ENCODE peak calls at places on chromosomes 12 and 14, in five cellular contexts. One of them, this sample, is unnamed.

GRCh38 chr14:103541944-103542544 is 13.0 kb downstream of the TRMT61A start:
- DNase-seq in stomach: no peak
- DNase-seq in fibroblast of pulmonary artery: no peak
- DNase-seq in mesothelial cell of epicardium: no peak
- DNase-seq in GM10248: no peak
- DNase-seq in this sample: no peak

GRCh38 chr14:68168460-68169109 is 349.0 kb downstream of the RAD51B start:
- DNase-seq in fibroblast of pulmonary artery: no peak
- DNase-seq in stomach: no peak
- DNase-seq in GM10248: no peak
- DNase-seq in mesothelial cell of epicardium: no peak
- DNase-seq in this sample: no peak

GRCh38 chr12:65798903-65799302 is 25.4 kb upstream of the HMGA2 start:
- DNase-seq in stomach: no peak
- DNase-seq in mesothelial cell of epicardium: no peak
- DNase-seq in fibroblast of pulmonary artery: no peak
- DNase-seq in GM10248: no peak
- DNase-seq in this sample: no peak

GRCh38 chr12:105676694-105677093 is 346.2 kb downstream of the C12orf75 start:
- DNase-seq in GM10248: no peak
- DNase-seq in fibroblast of pulmonary artery: no peak
- DNase-seq in stomach: peak
- DNase-seq in mesothelial cell of epicardium: no peak
- DNase-seq in this sample: no peak

GRCh38 chr14:58899317-58899713 is 261.6 kb downstream of the DACT1 start:
- DNase-seq in fibroblast of pulmonary artery: peak
- DNase-seq in mesothelial cell of epicardium: no peak
- DNase-seq in GM10248: no peak
- DNase-seq in stomach: no peak
- DNase-seq in this sample: no peak

GRCh38 chr12:49762468-49762847 is 21.1 kb downstream of the TMBIM6 start:
- DNase-seq in fibroblast of pulmonary artery: no peak
- DNase-seq in GM10248: no peak
- DNase-seq in stomach: no peak
- DNase-seq in mesothelial cell of epicardium: no peak
- DNase-seq in this sample: no peak

GRCh38 chr12:54160050-54160449 is 28.7 kb downstream of the SMUG1 start:
- DNase-seq in fibroblast of pulmonary artery: no peak
- DNase-seq in stomach: no peak
- DNase-seq in mesothelial cell of epicardium: no peak
- DNase-seq in GM10248: no peak
- DNase-seq in this sample: no peak

GRCh38 chr12:48817957-48818830 is at the start of gene CACNB3:
- DNase-seq in GM10248: peak
- DNase-seq in stomach: peak
- DNase-seq in mesothelial cell of epicardium: peak
- DNase-seq in fibroblast of pulmonary artery: peak
- DNase-seq in this sample: peak

GRCh38 chr12:84983289-84983688 is 52.8 kb downstream of the TSPAN19 start:
- DNase-seq in mesothelial cell of epicardium: no peak
- DNase-seq in stomach: no peak
- DNase-seq in fibroblast of pulmonary artery: no peak
- DNase-seq in GM10248: no peak
- DNase-seq in this sample: no peak

GRCh38 chr12:90280033-90280432 is 571.4 kb upstream of the ATP2B1 start:
- DNase-seq in fibroblast of pulmonary artery: peak
- DNase-seq in stomach: no peak
- DNase-seq in GM10248: no peak
- DNase-seq in mesothelial cell of epicardium: no peak
- DNase-seq in this sample: no peak

GRCh38 chr14:43949410-43949809 is 557.7 kb downstream of the FSCB start:
- DNase-seq in stomach: no peak
- DNase-seq in GM10248: no peak
- DNase-seq in fibroblast of pulmonary artery: no peak
- DNase-seq in mesothelial cell of epicardium: no peak
- DNase-seq in this sample: no peak

GRCh38 chr12:96242597-96242996 is 48.4 kb downstream of the ELK3 start:
- DNase-seq in fibroblast of pulmonary artery: no peak
- DNase-seq in stomach: no peak
- DNase-seq in mesothelial cell of epicardium: no peak
- DNase-seq in GM10248: no peak
- DNase-seq in this sample: no peak

GRCh38 chr14:83706555-83706954 is 1823.4 kb upstream of the FLRT2 start:
- DNase-seq in mesothelial cell of epicardium: no peak
- DNase-seq in fibroblast of pulmonary artery: no peak
- DNase-seq in stomach: no peak
- DNase-seq in GM10248: no peak
- DNase-seq in this sample: no peak

GRCh38 chr12:45247589-45247988 is 31.7 kb downstream of the ANO6 start:
- DNase-seq in mesothelial cell of epicardium: no peak
- DNase-seq in GM10248: no peak
- DNase-seq in stomach: no peak
- DNase-seq in fibroblast of pulmonary artery: no peak
- DNase-seq in this sample: no peak

GRCh38 chr14:104573930-104574329 is 5.6 kb upstream of the C14orf180 start:
- DNase-seq in stomach: no peak
- DNase-seq in GM10248: no peak
- DNase-seq in fibroblast of pulmonary artery: no peak
- DNase-seq in mesothelial cell of epicardium: no peak
- DNase-seq in this sample: no peak

GRCh38 chr14:30624132-30624423 is 2.0 kb downstream of the SCFD1 start:
- DNase-seq in stomach: no peak
- DNase-seq in mesothelial cell of epicardium: no peak
- DNase-seq in fibroblast of pulmonary artery: no peak
- DNase-seq in GM10248: no peak
- DNase-seq in this sample: no peak

GRCh38 chr12:73421832-73422231 is 1115.8 kb upstream of the ATXN7L3B start:
- DNase-seq in GM10248: no peak
- DNase-seq in fibroblast of pulmonary artery: no peak
- DNase-seq in mesothelial cell of epicardium: no peak
- DNase-seq in stomach: no peak
- DNase-seq in this sample: no peak

GRCh38 chr12:21828111-21828775 is 53.7 kb upstream of the KCNJ8 start:
- DNase-seq in stomach: no peak
- DNase-seq in GM10248: no peak
- DNase-seq in mesothelial cell of epicardium: no peak
- DNase-seq in fibroblast of pulmonary artery: peak
- DNase-seq in this sample: no peak

GRCh38 chr14:48568688-48569087 is 893.3 kb upstream of the MDGA2 start:
- DNase-seq in GM10248: no peak
- DNase-seq in stomach: no peak
- DNase-seq in fibroblast of pulmonary artery: peak
- DNase-seq in mesothelial cell of epicardium: no peak
- DNase-seq in this sample: no peak

GRCh38 chr12:80838024-80838658 is 99.6 kb downstream of the LIN7A start:
- DNase-seq in fibroblast of pulmonary artery: no peak
- DNase-seq in mesothelial cell of epicardium: no peak
- DNase-seq in stomach: no peak
- DNase-seq in GM10248: no peak
- DNase-seq in this sample: no peak

GRCh38 chr14:74906923-74907620 is 16.0 kb downstream of the RPS6KL1 start:
- DNase-seq in mesothelial cell of epicardium: no peak
- DNase-seq in stomach: no peak
- DNase-seq in GM10248: no peak
- DNase-seq in fibroblast of pulmonary artery: no peak
- DNase-seq in this sample: no peak

GRCh38 chr14:106820119-106820518 is 1293.7 kb downstream of the TMEM121 start:
- DNase-seq in stomach: no peak
- DNase-seq in fibroblast of pulmonary artery: no peak
- DNase-seq in GM10248: no peak
- DNase-seq in mesothelial cell of epicardium: no peak
- DNase-seq in this sample: no peak

GRCh38 chr14:65242732-65243134 is 140.4 kb upstream of the MAX start:
- DNase-seq in fibroblast of pulmonary artery: peak
- DNase-seq in GM10248: no peak
- DNase-seq in stomach: no peak
- DNase-seq in mesothelial cell of epicardium: no peak
- DNase-seq in this sample: no peak

GRCh38 chr12:71950404-71950803 is 11.8 kb downstream of the TPH2 start:
- DNase-seq in GM10248: no peak
- DNase-seq in mesothelial cell of epicardium: no peak
- DNase-seq in stomach: no peak
- DNase-seq in fibroblast of pulmonary artery: no peak
- DNase-seq in this sample: no peak

GRCh38 chr12:54357802-54358619 is 6.3 kb downstream of the GPR84 start:
- DNase-seq in stomach: no peak
- DNase-seq in fibroblast of pulmonary artery: no peak
- DNase-seq in mesothelial cell of epicardium: no peak
- DNase-seq in GM10248: peak
- DNase-seq in this sample: no peak

GRCh38 chr14:65361920-65362319 is 50.6 kb upstream of the FUT8 start:
- DNase-seq in mesothelial cell of epicardium: no peak
- DNase-seq in fibroblast of pulmonary artery: peak
- DNase-seq in stomach: peak
- DNase-seq in GM10248: no peak
- DNase-seq in this sample: no peak

GRCh38 chr14:59020382-59020781 is 168.1 kb upstream of the DAAM1 start:
- DNase-seq in GM10248: no peak
- DNase-seq in fibroblast of pulmonary artery: peak
- DNase-seq in mesothelial cell of epicardium: no peak
- DNase-seq in stomach: no peak
- DNase-seq in this sample: no peak

GRCh38 chr12:103538397-103538796 is 42.6 kb upstream of the C12orf42 start:
- DNase-seq in GM10248: no peak
- DNase-seq in mesothelial cell of epicardium: no peak
- DNase-seq in fibroblast of pulmonary artery: no peak
- DNase-seq in stomach: no peak
- DNase-seq in this sample: no peak

GRCh38 chr12:111643428-111643826 is 42.3 kb downstream of the BRAP start:
- DNase-seq in stomach: peak
- DNase-seq in fibroblast of pulmonary artery: peak
- DNase-seq in mesothelial cell of epicardium: no peak
- DNase-seq in GM10248: no peak
- DNase-seq in this sample: no peak

GRCh38 chr14:22801716-22802115 is 13.5 kb downstream of the SLC7A7 start:
- DNase-seq in stomach: no peak
- DNase-seq in mesothelial cell of epicardium: no peak
- DNase-seq in fibroblast of pulmonary artery: no peak
- DNase-seq in GM10248: no peak
- DNase-seq in this sample: no peak

GRCh38 chr14:74856366-74856765 is 19.6 kb downstream of the PROX2 start:
- DNase-seq in mesothelial cell of epicardium: no peak
- DNase-seq in GM10248: no peak
- DNase-seq in fibroblast of pulmonary artery: no peak
- DNase-seq in stomach: no peak
- DNase-seq in this sample: no peak

GRCh38 chr12:42504049-42504448 is 85.5 kb downstream of the PRICKLE1 start:
- DNase-seq in GM10248: no peak
- DNase-seq in stomach: no peak
- DNase-seq in mesothelial cell of epicardium: no peak
- DNase-seq in fibroblast of pulmonary artery: peak
- DNase-seq in this sample: no peak

GRCh38 chr12:107302649-107303386 is 209.5 kb upstream of the CRY1 start:
- DNase-seq in stomach: no peak
- DNase-seq in mesothelial cell of epicardium: no peak
- DNase-seq in fibroblast of pulmonary artery: no peak
- DNase-seq in GM10248: no peak
- DNase-seq in this sample: no peak

GRCh38 chr14:74019743-74020142 is 594 bp downstream of the BBOF1 start:
- DNase-seq in mesothelial cell of epicardium: no peak
- DNase-seq in GM10248: no peak
- DNase-seq in fibroblast of pulmonary artery: peak
- DNase-seq in stomach: no peak
- DNase-seq in this sample: no peak

DNA sequence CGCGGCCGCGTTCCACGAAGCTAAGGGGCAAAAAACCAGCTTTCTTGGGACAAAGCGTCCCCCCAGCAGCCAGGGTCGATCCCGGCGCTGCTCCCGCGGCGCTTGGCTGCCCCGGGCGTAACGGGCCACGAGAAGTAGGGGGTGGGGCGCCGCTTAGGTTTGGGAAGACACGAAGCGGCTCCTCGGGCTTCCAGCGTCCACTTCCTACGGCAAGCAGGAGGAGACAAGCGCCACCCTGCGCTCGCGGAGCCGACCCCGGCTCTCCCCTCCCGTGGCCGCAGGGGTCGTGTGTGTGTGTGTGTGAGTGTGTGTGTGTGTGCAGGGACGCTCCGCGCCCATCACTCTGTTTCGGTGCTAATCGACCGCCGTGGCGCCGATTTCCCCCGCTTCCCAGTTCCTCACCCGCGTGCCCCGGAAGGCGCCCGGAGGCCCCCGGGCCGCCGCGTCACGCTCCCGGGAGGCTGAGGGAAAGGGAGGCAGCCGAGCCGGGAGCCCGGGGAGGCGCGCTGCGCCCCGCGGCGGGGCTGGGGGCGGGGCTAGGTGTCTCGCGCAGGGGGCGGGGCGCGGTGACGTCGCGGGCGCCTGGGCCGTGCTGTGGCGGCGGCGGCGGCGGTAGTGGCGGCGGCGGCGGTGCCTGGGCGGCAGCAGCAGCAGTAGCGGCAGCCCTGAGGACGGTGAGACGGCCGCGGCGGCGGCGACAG is at the start of gene ERC1:
- DNase-seq in mesothelial cell of epicardium: peak
- DNase-seq in GM10248: peak
- DNase-seq in fibroblast of pulmonary artery: peak
- DNase-seq in stomach: peak
- DNase-seq in this sample: peak
- TF ChIP-seq CTCF in mesothelial cell of epicardium: no peak
- TF ChIP-seq CTCF in GM10248: peak
- TF ChIP-seq CTCF in fibroblast of pulmonary artery: no peak
- TF ChIP-seq CTCF in stomach: no peak
- TF ChIP-seq CTCF in this sample: no peak

GRCh38 chr12:52311282-52311643 is 9.9 kb downstream of the KRT83 start:
- DNase-seq in mesothelial cell of epicardium: no peak
- DNase-seq in stomach: no peak
- DNase-seq in fibroblast of pulmonary artery: peak
- DNase-seq in GM10248: no peak
- DNase-seq in this sample: peak

GRCh38 chr12:52305921-52306705 is 14.8 kb upstream of the KRT81 start:
- DNase-seq in fibroblast of pulmonary artery: no peak
- DNase-seq in stomach: no peak
- DNase-seq in GM10248: no peak
- DNase-seq in mesothelial cell of epicardium: peak
- DNase-seq in this sample: no peak

GRCh38 chr12:52308807-52309425 is 12.3 kb downstream of the KRT83 start:
- DNase-seq in mesothelial cell of epicardium: no peak
- DNase-seq in fibroblast of pulmonary artery: no peak
- DNase-seq in stomach: no peak
- DNase-seq in GM10248: no peak
- DNase-seq in this sample: no peak

GRCh38 chr12:52310622-52311281 is 10.4 kb downstream of the KRT83 start:
- DNase-seq in GM10248: no peak
- DNase-seq in mesothelial cell of epicardium: no peak
- DNase-seq in fibroblast of pulmonary artery: peak
- DNase-seq in stomach: no peak
- DNase-seq in this sample: peak

GRCh38 chr12:52307836-52308806 is 13.1 kb downstream of the KRT83 start:
- DNase-seq in fibroblast of pulmonary artery: peak
- DNase-seq in stomach: peak
- DNase-seq in GM10248: no peak
- DNase-seq in mesothelial cell of epicardium: peak
- DNase-seq in this sample: no peak
- TF ChIP-seq CTCF in fibroblast of pulmonary artery: no peak
- TF ChIP-seq CTCF in stomach: no peak
- TF ChIP-seq CTCF in GM10248: no peak
- TF ChIP-seq CTCF in mesothelial cell of epicardium: peak
- TF ChIP-seq CTCF in this sample: peak

GRCh38 chr12:56590237-56590830 is 39.8 kb downstream of the BAZ2A start:
- DNase-seq in GM10248: peak
- DNase-seq in fibroblast of pulmonary artery: peak
- DNase-seq in mesothelial cell of epicardium: no peak
- DNase-seq in stomach: no peak
- DNase-seq in this sample: no peak
- TF ChIP-seq CTCF in GM10248: peak
- TF ChIP-seq CTCF in fibroblast of pulmonary artery: peak
- TF ChIP-seq CTCF in mesothelial cell of epicardium: no peak
- TF ChIP-seq CTCF in stomach: no peak
- TF ChIP-seq CTCF in this sample: peak

GRCh38 chr14:69708586-69709169 is 58.3 kb upstream of the SRSF5 start:
- DNase-seq in GM10248: no peak
- DNase-seq in fibroblast of pulmonary artery: no peak
- DNase-seq in mesothelial cell of epicardium: no peak
- DNase-seq in stomach: no peak
- DNase-seq in this sample: no peak
- TF ChIP-seq CTCF in GM10248: no peak
- TF ChIP-seq CTCF in fibroblast of pulmonary artery: peak
- TF ChIP-seq CTCF in mesothelial cell of epicardium: no peak
- TF ChIP-seq CTCF in stomach: no peak
- TF ChIP-seq CTCF in this sample: no peak

This sample was measured in osteocyte.